ENCODE peak calls at places on chromosome 4, in four cellular contexts. D is astrocyte of the spinal cord, Z is islet precursor cell, I is dorsolateral prefrontal cortex. G is an unnamed sample.

GRCh38 chr4:51836531-51836930 is 6.4 kb upstream of the DCUN1D4 start:
- DNase-seq in D (no peak), Z (no peak), I (no peak), G (no peak)

GRCh38 chr4:128770807-128771206 is 38.7 kb upstream of the JADE1 start:
- DNase-seq in D (no peak), Z (no peak), I (no peak), G (no peak)

GRCh38 chr4:13545394-13545808 is 1.1 kb upstream of the NKX3-2 start:
- DNase-seq in D (no peak), Z (no peak), I (no peak), G (no peak)

GRCh38 chr4:101292901-101293300 is 54.4 kb downstream of the PPP3CA start:
- DNase-seq in D (peak), Z (no peak), I (no peak), G (no peak)

GRCh38 chr4:123257563-123257962 is 139.0 kb upstream of the SPRY1 start:
- DNase-seq in D (no peak), Z (no peak), I (no peak), G (no peak)

GRCh38 chr4:187179086-187180070 is 455.7 kb upstream of the FAT1 start:
- DNase-seq in D (peak), Z (no peak), I (no peak), G (no peak)

GRCh38 chr4:90118547-90119211 is 8.5 kb upstream of the CCSER1 start:
- DNase-seq in D (no peak), Z (no peak), I (no peak), G (no peak)

GRCh38 chr4:85825937-85826678 is 351.2 kb downstream of the ARHGAP24 start:
- DNase-seq in D (peak), Z (peak), I (no peak), G (no peak)

GRCh38 chr4:53744446-53745160 is 153.3 kb upstream of the LNX1 start:
- DNase-seq in D (no peak), Z (no peak), I (no peak), G (no peak)

GRCh38 chr4:183722738-183723560 is 63.9 kb downstream of the TRAPPC11 start:
- DNase-seq in D (peak), Z (peak), I (no peak), G (no peak)

GRCh38 chr4:138835833-138836521 is 179.6 kb upstream of the NOCT start:
- DNase-seq in D (peak), Z (no peak), I (no peak), G (no peak)

GRCh38 chr4:173478136-173478860 is 51.7 kb downstream of the HAND2 start:
- DNase-seq in D (peak), Z (no peak), I (no peak), G (no peak)

GRCh38 chr4:156946508-156947197 is 24.9 kb downstream of the PDGFC start:
- DNase-seq in D (peak), Z (peak), I (no peak), G (no peak)

GRCh38 chr4:40515398-40516293 is 114.0 kb downstream of the RBM47 start:
- DNase-seq in D (no peak), Z (peak), I (no peak), G (no peak)

GRCh38 chr4:52823478-52824092 is 38.5 kb upstream of the RASL11B start:
- DNase-seq in D (peak), Z (no peak), I (no peak), G (no peak)

GRCh38 chr4:2843909-2844584 is 403 bp downstream of the ADD1 start:
- DNase-seq in D (peak), Z (peak), I (no peak), G (no peak)

GRCh38 chr4:181897935-181898334 is 345.3 kb upstream of the TENM3 start:
- DNase-seq in D (peak), Z (no peak), I (no peak), G (no peak)

GRCh38 chr4:107640157-107640556 is 79.9 kb downstream of the PAPSS1 start:
- DNase-seq in D (no peak), Z (no peak), I (no peak), G (no peak)

GRCh38 chr4:89829470-89830138 is 7.4 kb downstream of the SNCA start:
- DNase-seq in D (peak), Z (no peak), I (peak), G (peak)

GRCh38 chr4:71607780-71608673 is 175.9 kb downstream of the GC start:
- DNase-seq in D (peak), Z (no peak), I (no peak), G (no peak)

GRCh38 chr4:96170198-96170597 is 330.3 kb downstream of the PDHA2 start:
- DNase-seq in D (no peak), Z (no peak), I (no peak), G (no peak)

GRCh38 chr4:87839309-87839946 is 6.7 kb downstream of the MEPE start:
- DNase-seq in D (peak), Z (no peak), I (peak), G (no peak)

GRCh38 chr4:185570727-185571126 is 35.4 kb upstream of the PDLIM3 start:
- DNase-seq in D (no peak), Z (no peak), I (no peak), G (no peak)

GRCh38 chr4:70182517-70183167 is 12.9 kb upstream of the ODAM start:
- DNase-seq in D (no peak), Z (no peak), I (no peak), G (no peak)

GRCh38 chr4:48862661-48863060 is 31.8 kb downstream of the OCIAD1 start:
- DNase-seq in D (no peak), Z (no peak), I (no peak), G (no peak)

GRCh38 chr4:121675715-121676114 is 21.1 kb downstream of the ANXA5 start:
- DNase-seq in D (peak), Z (no peak), I (no peak), G (no peak)

GRCh38 chr4:151489462-151490203 is 80.7 kb downstream of the FHIP1A start:
- DNase-seq in D (no peak), Z (peak), I (no peak), G (no peak)

GRCh38 chr4:109998867-109999303 is 86.2 kb downstream of the EGF start:
- DNase-seq in D (peak), Z (no peak), I (no peak), G (peak)

GRCh38 chr4:111208970-111209369 is 586.1 kb upstream of the PITX2 start:
- DNase-seq in D (no peak), Z (peak), I (no peak), G (no peak)

GRCh38 chr4:168993724-168994510 is 16.1 kb downstream of the CBR4 start:
- DNase-seq in D (peak), Z (peak), I (no peak), G (no peak)

GRCh38 chr4:150082241-150082640 is 4.0 kb downstream of the DCLK2 start:
- DNase-seq in D (no peak), Z (no peak), I (no peak), G (no peak)

GRCh38 chr4:43242611-43243010 is 350.1 kb downstream of the GRXCR1 start:
- DNase-seq in D (peak), Z (no peak), I (no peak), G (no peak)

GRCh38 chr4:72366601-72367000 is 202.4 kb downstream of the ADAMTS3 start:
- DNase-seq in D (no peak), Z (no peak), I (no peak), G (no peak)

GRCh38 chr4:40317921-40318658 is 17.0 kb upstream of the CHRNA9 start:
- DNase-seq in D (no peak), Z (peak), I (no peak), G (no peak)

GRCh38 chr4:42843694-42844093 is 48.8 kb upstream of the GRXCR1 start:
- DNase-seq in D (no peak), Z (no peak), I (no peak), G (no peak)

GRCh38 chr4:66575024-66575696 is 904.9 kb upstream of the EPHA5 start:
- DNase-seq in D (peak), Z (peak), I (no peak), G (no peak)

GRCh38 chr4:26062221-26062620 is 148.2 kb downstream of the SMIM20 start:
- DNase-seq in D (no peak), Z (no peak), I (no peak), G (no peak)

GRCh38 chr4:112894480-112894879 is 155.0 kb upstream of the ANK2 start:
- DNase-seq in D (no peak), Z (no peak), I (no peak), G (no peak)

GRCh38 chr4:128416921-128417320 is 129.3 kb upstream of the PGRMC2 start:
- DNase-seq in D (no peak), Z (no peak), I (no peak), G (no peak)

G was measured in tibial nerve.